ENCODE peak calls at places on chromosomes 5 and 9, in ten cellular contexts. F is skeletal muscle cell, G is WTC11, V is amniotic stem cell, Y is HCT116, X is glutamatergic neuron, H is RPMI8226, U is OCI-LY7, Q is NCI-H1092, D is OCI-M1. L is an unnamed sample.

GRCh38 chr9:110148868-110149267 is 59.1 kb downstream of the C9orf152 start:
- DNase-seq in F (peak), G (no peak), V (no peak), Y (no peak), X (peak), H (no peak), U (peak), Q (no peak), D (no peak), L (no peak)

GRCh38 chr9:112382501-112383364 is 2.8 kb downstream of the HSDL2 start:
- DNase-seq in F (no peak), G (no peak), V (no peak), Y (no peak), X (no peak), H (no peak), U (no peak), Q (no peak), D (no peak), L (no peak)

GRCh38 chr5:128380324-128380723 is 157.7 kb downstream of the FBN2 start:
- DNase-seq in F (no peak), G (no peak), V (no peak), Y (no peak), X (no peak), H (no peak), U (no peak), Q (no peak), D (no peak), L (no peak)

GRCh38 chr5:66713998-66714397 is 117.8 kb downstream of the MAST4 start:
- DNase-seq in F (no peak), G (no peak), V (no peak), Y (peak), X (no peak), H (no peak), U (no peak), Q (no peak), D (no peak), L (no peak)

GRCh38 chr5:59768204-59769040 is 125.1 kb downstream of the PDE4D start:
- DNase-seq in F (no peak), G (peak), V (peak), Y (no peak), X (peak), H (no peak), U (no peak), Q (peak), D (peak), L (no peak)

GRCh38 chr9:82597225-82598158 is 465.4 kb downstream of the RASEF start:
- DNase-seq in F (no peak), G (no peak), V (no peak), Y (no peak), X (no peak), H (no peak), U (no peak), Q (peak), D (no peak), L (no peak)

GRCh38 chr5:3400659-3401058 is 195.0 kb upstream of the IRX1 start:
- DNase-seq in F (no peak), G (no peak), V (no peak), Y (no peak), X (no peak), H (peak), U (no peak), Q (no peak), D (no peak), L (no peak)

GRCh38 chr5:43694027-43694426 is 91.0 kb downstream of the NNT start:
- DNase-seq in F (no peak), G (no peak), V (no peak), Y (no peak), X (no peak), H (no peak), U (no peak), Q (no peak), D (peak), L (no peak)

L was measured in activated T-helper 9 cell treated with anti-CD3 and anti-CD28 coated beads, Interleukin-2, amount 50 U/mL, for 16 hours.